ENCODE peak calls at places on chromosomes 12 and 14, in four cellular contexts. K, T, Z and I are unnamed samples.
A peak's percentile ranks its signal among the peaks of the same experiment; 100 is the strongest.

GRCh38 chr12:23888396-23889068 is 60.9 kb downstream of the SOX5 start:
- DNase-seq in K (no peak), T (no peak), Z (no peak), I (no peak)

GRCh38 chr14:71371711-71372396 is 464.6 kb downstream of the PCNX1 start:
- DNase-seq in K (no peak), T (peak; percentile 76), Z (no peak), I (no peak)

GRCh38 chr12:125696044-125696443 is 630.8 kb downstream of the AACS start:
- DNase-seq in K (no peak), T (no peak), Z (no peak), I (no peak)

GRCh38 chr14:75837151-75837787 is 144.5 kb downstream of the TGFB3 start:
- DNase-seq in K (no peak), T (no peak), Z (no peak), I (no peak)

GRCh38 chr12:95385646-95386045 is 88.3 kb upstream of the METAP2 start:
- DNase-seq in K (no peak), T (no peak), Z (no peak), I (no peak)

GRCh38 chr12:4104722-4105244 is 168.8 kb upstream of the CCND2 start:
- DNase-seq in K (no peak), T (no peak), Z (no peak), I (no peak)

GRCh38 chr12:130375888-130376287 is 38.2 kb downstream of the PIWIL1 start:
- DNase-seq in K (no peak), T (no peak), Z (no peak), I (no peak)

GRCh38 chr12:59041241-59042121 is 121.2 kb upstream of the LRIG3 start:
- DNase-seq in K (no peak), T (no peak), Z (no peak), I (no peak)

GRCh38 chr14:31696378-31696777 is 135.2 kb downstream of the NUBPL start:
- DNase-seq in K (no peak), T (no peak), Z (no peak), I (no peak)

GRCh38 chr12:6766651-6767300 is 613 bp downstream of the PTMS start:
- DNase-seq in K (no peak), T (peak; percentile 43), Z (peak; percentile 87), I (peak; percentile 84)

GRCh38 chr14:79842270-79842669 is 369.0 kb downstream of the DIO2 start:
- DNase-seq in K (no peak), T (no peak), Z (no peak), I (peak; percentile 40)